ENCODE peak calls at places on chromosomes 6 and 20, in eight cellular contexts. N is cardiac fibroblast, S is esophagus squamous epithelium, X is body of pancreas, V is Peyer's patch, H is HCT116, D is right atrium auricular region, B is tibial nerve. J is an unnamed sample.

GRCh38 chr20:32067234-32067821 is 15.3 kb downstream of the HCK start:
- DNase-seq in N (peak), S (no peak), X (no peak), V (no peak), H (no peak), D (no peak), B (no peak), J (no peak)

GRCh38 chr6:144346719-144347446 is 61.7 kb downstream of the UTRN start:
- DNase-seq in N (peak), S (no peak), X (no peak), V (no peak), H (peak), D (no peak), B (no peak), J (peak)

GRCh38 chr6:54335871-54336270 is 27.6 kb downstream of the TINAG start:
- DNase-seq in N (peak), S (no peak), X (no peak), V (no peak), H (peak), D (no peak), B (no peak), J (peak)

GRCh38 chr6:28816909-28817807 is 106.6 kb downstream of the TRIM27 start:
- DNase-seq in N (peak), S (no peak), X (no peak), V (no peak), H (no peak), D (no peak), B (no peak), J (peak)

GRCh38 chr20:36273414-36274247 is 32.5 kb upstream of the DLGAP4 start:
- DNase-seq in N (peak), S (no peak), X (no peak), V (no peak), H (peak), D (no peak), B (no peak), J (peak)

GRCh38 chr6:164346631-164347030 is 932.1 kb downstream of the QKI start:
- DNase-seq in N (no peak), S (no peak), X (no peak), V (no peak), H (no peak), D (no peak), B (no peak), J (no peak)

GRCh38 chr6:148146717-148147116 is 195.9 kb upstream of the SASH1 start:
- DNase-seq in N (peak), S (no peak), X (no peak), V (no peak), H (peak), D (no peak), B (no peak), J (peak)

GRCh38 chr6:160730911-160731310 is 28.9 kb downstream of the PLG start:
- DNase-seq in N (no peak), S (no peak), X (no peak), V (no peak), H (no peak), D (no peak), B (no peak), J (no peak)

GRCh38 chr20:48329676-48330644 is 497.8 kb downstream of the PREX1 start:
- DNase-seq in N (peak), S (no peak), X (no peak), V (no peak), H (no peak), D (no peak), B (no peak), J (peak)

GRCh38 chr20:47389867-47390347 is 33.4 kb upstream of the ZMYND8 start:
- DNase-seq in N (peak), S (no peak), X (no peak), V (no peak), H (no peak), D (no peak), B (no peak), J (peak)

GRCh38 chr6:88361298-88361697 is 195.2 kb upstream of the CNR1 start:
- DNase-seq in N (no peak), S (no peak), X (no peak), V (no peak), H (no peak), D (no peak), B (no peak), J (no peak)

GRCh38 chr6:126176266-126176665 is 163.6 kb upstream of the CENPW start:
- DNase-seq in N (peak), S (no peak), X (no peak), V (no peak), H (no peak), D (no peak), B (no peak), J (no peak)

GRCh38 chr6:159654483-159655098 is 38.5 kb downstream of the SOD2 start:
- DNase-seq in N (peak), S (no peak), X (no peak), V (no peak), H (peak), D (no peak), B (no peak), J (peak)

GRCh38 chr6:113010181-113010580 is 663.1 kb downstream of the RFPL4B start:
- DNase-seq in N (no peak), S (no peak), X (no peak), V (no peak), H (no peak), D (no peak), B (no peak), J (no peak)

GRCh38 chr6:89690944-89691324 is 52.4 kb upstream of the LYRM2 start:
- DNase-seq in N (no peak), S (no peak), X (no peak), V (no peak), H (no peak), D (no peak), B (no peak), J (no peak)

GRCh38 chr6:17703256-17703694 is 3.5 kb downstream of the NUP153 start:
- DNase-seq in N (peak), S (no peak), X (no peak), V (no peak), H (no peak), D (no peak), B (no peak), J (peak)

GRCh38 chr6:55868910-55869479 is 6.4 kb downstream of the BMP5 start:
- DNase-seq in N (no peak), S (no peak), X (no peak), V (no peak), H (peak), D (no peak), B (no peak), J (peak)

GRCh38 chr20:11544029-11544678 is 373.5 kb upstream of the BTBD3 start:
- DNase-seq in N (peak), S (no peak), X (peak), V (no peak), H (peak), D (no peak), B (peak), J (peak)

GRCh38 chr6:99587792-99588191 is 18.8 kb upstream of the PRDM13 start:
- DNase-seq in N (no peak), S (no peak), X (no peak), V (no peak), H (no peak), D (no peak), B (no peak), J (no peak)

GRCh38 chr6:60867548-60867947 is 1418.5 kb downstream of the KHDRBS2 start:
- DNase-seq in N (no peak), S (no peak), X (no peak), V (no peak), H (no peak), D (no peak), B (no peak), J (no peak)

GRCh38 chr20:47612670-47613069 is 111.0 kb downstream of the NCOA3 start:
- DNase-seq in N (no peak), S (no peak), X (no peak), V (no peak), H (no peak), D (no peak), B (no peak), J (no peak)

GRCh38 chr6:2733324-2733723 is 17.4 kb downstream of the MYLK4 start:
- DNase-seq in N (peak), S (peak), X (no peak), V (peak), H (no peak), D (peak), B (peak), J (no peak)

GRCh38 chr6:80249897-80250296 is 143.4 kb downstream of the BCKDHB start:
- DNase-seq in N (peak), S (no peak), X (no peak), V (no peak), H (no peak), D (no peak), B (no peak), J (no peak)

GRCh38 chr20:38962044-38962897 is at the start of gene DHX35:
- DNase-seq in N (peak), S (peak), X (peak), V (peak), H (peak), D (peak), B (peak), J (peak)
- TF ChIP-seq CTCF in N (peak), S (peak), X (no peak), V (no peak), H (peak), D (no peak), B (peak), J (peak)

GRCh38 chr6:26048590-26048989 is 38.6 kb upstream of the HFE start:
- DNase-seq in N (no peak), S (no peak), X (no peak), V (no peak), H (no peak), D (no peak), B (no peak), J (no peak)

GRCh38 chr6:26044140-26045045 is 42.8 kb upstream of the HFE start:
- DNase-seq in N (peak), S (no peak), X (peak), V (peak), H (no peak), D (peak), B (no peak), J (peak)

GRCh38 chr6:26043389-26044139 is 43.7 kb upstream of the HFE start:
- DNase-seq in N (peak), S (no peak), X (peak), V (peak), H (no peak), D (peak), B (peak), J (peak)

GRCh38 chr6:26045939-26046368 is 41.3 kb upstream of the HFE start:
- DNase-seq in N (no peak), S (no peak), X (no peak), V (no peak), H (no peak), D (no peak), B (no peak), J (no peak)

DNA sequence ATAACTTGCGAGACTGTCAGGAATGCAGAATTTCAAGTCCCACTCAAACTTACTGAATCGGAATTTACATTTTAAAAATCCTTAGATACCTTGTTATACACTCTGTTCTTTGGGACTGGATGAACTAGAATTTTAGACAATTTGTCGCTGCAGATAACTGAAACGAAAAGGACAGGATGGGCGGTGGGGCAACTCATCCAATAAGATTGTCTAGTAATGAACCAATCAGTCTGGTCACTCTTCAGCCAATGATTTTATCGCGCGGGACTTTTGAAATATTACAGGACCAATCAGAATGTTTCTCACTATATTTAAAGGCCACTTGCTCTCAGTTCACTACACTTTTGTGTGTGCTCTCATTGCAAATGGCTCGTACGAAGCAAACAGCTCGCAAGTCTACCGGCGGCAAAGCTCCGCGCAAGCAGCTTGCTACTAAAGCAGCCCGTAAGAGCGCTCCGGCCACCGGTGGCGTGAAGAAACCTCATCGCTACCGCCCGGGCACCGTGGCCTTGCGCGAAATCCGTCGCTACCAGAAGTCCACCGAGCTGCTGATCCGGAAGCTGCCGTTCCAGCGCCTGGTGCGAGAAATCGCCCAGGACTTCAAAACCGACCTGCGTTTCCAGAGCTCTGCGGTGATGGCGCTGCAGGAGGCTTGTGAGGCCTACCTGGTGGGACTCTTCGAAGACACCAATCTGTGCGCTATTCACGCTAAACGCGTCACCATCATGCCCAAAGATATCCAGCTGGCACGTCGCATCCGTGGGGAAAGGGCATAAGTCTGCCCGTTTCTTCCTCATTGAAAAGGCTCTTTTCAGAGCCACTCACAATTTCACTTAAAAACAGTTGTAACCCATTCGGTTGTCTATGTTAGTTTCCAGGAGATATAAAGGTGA is 41.9 kb upstream of the HFE start:
- DNase-seq in N (peak), S (peak), X (peak), V (peak), H (no peak), D (peak), B (peak), J (peak)
- H3K4me3 ChIP-seq in N (peak), S (peak), X (no peak), V (peak), H (no peak), D (peak), B (peak), J (peak)

GRCh38 chr6:42251911-42252637 is 34.4 kb upstream of the MRPS10 start:
- DNase-seq in N (peak), S (no peak), X (peak), V (peak), H (no peak), D (peak), B (peak), J (no peak)
- TF ChIP-seq CTCF in N (no peak), S (no peak), X (no peak), V (no peak), H (no peak), D (no peak), B (no peak), J (no peak)

DNA sequence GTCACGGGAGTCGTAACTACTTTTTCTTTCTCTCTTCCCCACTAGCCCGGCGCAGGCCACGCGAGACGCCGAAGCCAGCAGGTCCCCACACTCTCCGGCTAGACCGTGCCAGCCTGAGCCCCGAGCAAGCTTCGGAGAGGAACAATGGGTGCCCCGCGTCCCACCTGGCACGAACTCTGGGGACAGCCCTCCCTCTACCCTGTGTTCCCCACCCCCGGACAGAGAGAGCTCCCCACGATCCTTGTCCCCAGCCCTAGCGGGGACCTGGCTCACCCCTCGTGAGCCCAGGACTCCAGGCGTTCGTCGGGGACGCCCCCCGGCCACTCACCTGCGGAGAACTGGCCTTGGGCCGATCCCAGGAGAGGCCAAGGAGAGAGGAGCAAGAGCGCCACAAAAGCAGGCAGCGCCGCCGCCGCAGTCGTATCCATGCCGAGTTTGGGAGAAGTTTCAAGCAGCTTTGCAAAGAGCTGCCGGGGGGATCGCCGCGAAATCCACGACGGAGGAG is 416 bp downstream of the PTPRK start:
- DNase-seq in N (no peak), S (no peak), X (peak), V (peak), H (no peak), D (peak), B (peak), J (peak)
- H3K4me3 ChIP-seq in N (peak), S (peak), X (peak), V (peak), H (peak), D (peak), B (peak), J (peak)

GRCh38 chr6:149929422-149929821 is 6.5 kb upstream of the RAET1G start:
- DNase-seq in N (no peak), S (no peak), X (no peak), V (no peak), H (no peak), D (no peak), B (no peak), J (no peak)
- TF ChIP-seq CTCF in N (peak), S (peak), X (no peak), V (no peak), H (peak), D (no peak), B (no peak), J (peak)

J was measured in epithelial cell of esophagus.